ENCODE peak calls at places on chromosomes 6 and 20, in ten cellular contexts. One of them, this sample, is unnamed.

GRCh38 chr20:44211177-44212039 is 837 bp upstream of the OSER1 start:
- DNase-seq in erythroblast: peak
- DNase-seq in right lobe of liver: no peak
- DNase-seq in heart left ventricle: no peak
- DNase-seq in prostate gland: peak
- DNase-seq in IMR-90: peak
- DNase-seq in GM12878: no peak
- DNase-seq in upper lobe of left lung: peak
- DNase-seq in adrenal gland: peak
- DNase-seq in H54: no peak
- DNase-seq in this sample: no peak

GRCh38 chr20:25459916-25460590 is 52.6 kb downstream of the GINS1 start:
- DNase-seq in erythroblast: no peak
- DNase-seq in right lobe of liver: no peak
- DNase-seq in heart left ventricle: no peak
- DNase-seq in prostate gland: no peak
- DNase-seq in IMR-90: no peak
- DNase-seq in GM12878: no peak
- DNase-seq in upper lobe of left lung: no peak
- DNase-seq in adrenal gland: no peak
- DNase-seq in H54: no peak
- DNase-seq in this sample: no peak

GRCh38 chr6:103273048-103273447 is 1586.7 kb downstream of the HACE1 start:
- DNase-seq in erythroblast: no peak
- DNase-seq in right lobe of liver: no peak
- DNase-seq in heart left ventricle: no peak
- DNase-seq in prostate gland: no peak
- DNase-seq in IMR-90: no peak
- DNase-seq in GM12878: no peak
- DNase-seq in upper lobe of left lung: no peak
- DNase-seq in adrenal gland: no peak
- DNase-seq in H54: no peak
- DNase-seq in this sample: no peak

GRCh38 chr20:36852187-36852586 is 23.8 kb upstream of the TLDC2 start:
- DNase-seq in erythroblast: no peak
- DNase-seq in right lobe of liver: no peak
- DNase-seq in heart left ventricle: peak
- DNase-seq in prostate gland: no peak
- DNase-seq in IMR-90: no peak
- DNase-seq in GM12878: no peak
- DNase-seq in upper lobe of left lung: no peak
- DNase-seq in adrenal gland: peak
- DNase-seq in H54: no peak
- DNase-seq in this sample: no peak

GRCh38 chr6:68233623-68234022 is 401.5 kb upstream of the ADGRB3 start:
- DNase-seq in erythroblast: no peak
- DNase-seq in right lobe of liver: no peak
- DNase-seq in heart left ventricle: no peak
- DNase-seq in prostate gland: no peak
- DNase-seq in IMR-90: peak
- DNase-seq in GM12878: no peak
- DNase-seq in upper lobe of left lung: no peak
- DNase-seq in adrenal gland: no peak
- DNase-seq in H54: peak
- DNase-seq in this sample: no peak

GRCh38 chr6:20178327-20178726 is 33.9 kb downstream of the MBOAT1 start:
- DNase-seq in erythroblast: no peak
- DNase-seq in right lobe of liver: no peak
- DNase-seq in heart left ventricle: no peak
- DNase-seq in prostate gland: no peak
- DNase-seq in IMR-90: no peak
- DNase-seq in GM12878: no peak
- DNase-seq in upper lobe of left lung: no peak
- DNase-seq in adrenal gland: no peak
- DNase-seq in H54: no peak
- DNase-seq in this sample: no peak

GRCh38 chr6:89927788-89928565 is 33.7 kb downstream of the GJA10 start:
- DNase-seq in erythroblast: no peak
- DNase-seq in right lobe of liver: no peak
- DNase-seq in heart left ventricle: no peak
- DNase-seq in prostate gland: no peak
- DNase-seq in IMR-90: peak
- DNase-seq in GM12878: no peak
- DNase-seq in upper lobe of left lung: peak
- DNase-seq in adrenal gland: no peak
- DNase-seq in H54: no peak
- DNase-seq in this sample: no peak

GRCh38 chr20:1830240-1830639 is 65.0 kb upstream of the SIRPA start:
- DNase-seq in erythroblast: no peak
- DNase-seq in right lobe of liver: no peak
- DNase-seq in heart left ventricle: peak
- DNase-seq in prostate gland: no peak
- DNase-seq in IMR-90: peak
- DNase-seq in GM12878: no peak
- DNase-seq in upper lobe of left lung: no peak
- DNase-seq in adrenal gland: peak
- DNase-seq in H54: peak
- DNase-seq in this sample: no peak

GRCh38 chr6:25958700-25959162 is 3.9 kb upstream of the TRIM38 start:
- DNase-seq in erythroblast: peak
- DNase-seq in right lobe of liver: no peak
- DNase-seq in heart left ventricle: no peak
- DNase-seq in prostate gland: no peak
- DNase-seq in IMR-90: peak
- DNase-seq in GM12878: no peak
- DNase-seq in upper lobe of left lung: no peak
- DNase-seq in adrenal gland: no peak
- DNase-seq in H54: no peak
- DNase-seq in this sample: no peak

GRCh38 chr20:63518351-63518861 is 2.2 kb upstream of the PPDPF start:
- DNase-seq in erythroblast: no peak
- DNase-seq in right lobe of liver: peak
- DNase-seq in heart left ventricle: no peak
- DNase-seq in prostate gland: no peak
- DNase-seq in IMR-90: no peak
- DNase-seq in GM12878: no peak
- DNase-seq in upper lobe of left lung: no peak
- DNase-seq in adrenal gland: no peak
- DNase-seq in H54: no peak
- DNase-seq in this sample: no peak

GRCh38 chr6:141301779-141302178 is 830.9 kb upstream of the GJE1 start:
- DNase-seq in erythroblast: no peak
- DNase-seq in right lobe of liver: no peak
- DNase-seq in heart left ventricle: no peak
- DNase-seq in prostate gland: no peak
- DNase-seq in IMR-90: no peak
- DNase-seq in GM12878: no peak
- DNase-seq in upper lobe of left lung: no peak
- DNase-seq in adrenal gland: no peak
- DNase-seq in H54: no peak
- DNase-seq in this sample: no peak

GRCh38 chr20:31934968-31935764 is 16.7 kb downstream of the PDRG1 start:
- DNase-seq in erythroblast: no peak
- DNase-seq in right lobe of liver: no peak
- DNase-seq in heart left ventricle: no peak
- DNase-seq in prostate gland: no peak
- DNase-seq in IMR-90: no peak
- DNase-seq in GM12878: no peak
- DNase-seq in upper lobe of left lung: no peak
- DNase-seq in adrenal gland: no peak
- DNase-seq in H54: no peak
- DNase-seq in this sample: no peak

GRCh38 chr6:113969888-113970807 is 800 bp downstream of the HDAC2 start:
- DNase-seq in erythroblast: peak
- DNase-seq in right lobe of liver: peak
- DNase-seq in heart left ventricle: peak
- DNase-seq in prostate gland: peak
- DNase-seq in IMR-90: peak
- DNase-seq in GM12878: no peak
- DNase-seq in upper lobe of left lung: peak
- DNase-seq in adrenal gland: peak
- DNase-seq in H54: peak
- DNase-seq in this sample: peak

GRCh38 chr6:111482959-111483735 is at the start of gene REV3L:
- DNase-seq in erythroblast: peak
- DNase-seq in right lobe of liver: peak
- DNase-seq in heart left ventricle: peak
- DNase-seq in prostate gland: peak
- DNase-seq in IMR-90: peak
- DNase-seq in GM12878: peak
- DNase-seq in upper lobe of left lung: peak
- DNase-seq in adrenal gland: peak
- DNase-seq in H54: peak
- DNase-seq in this sample: peak
- TF ChIP-seq POLR2A in erythroblast: no peak
- TF ChIP-seq POLR2A in right lobe of liver: peak
- TF ChIP-seq POLR2A in heart left ventricle: no peak
- TF ChIP-seq POLR2A in prostate gland: peak
- TF ChIP-seq POLR2A in IMR-90: peak
- TF ChIP-seq POLR2A in GM12878: peak
- TF ChIP-seq POLR2A in upper lobe of left lung: peak
- TF ChIP-seq POLR2A in adrenal gland: peak
- TF ChIP-seq POLR2A in H54: peak
- TF ChIP-seq POLR2A in this sample: peak

GRCh38 chr6:78863576-78863975 is 3.8 kb upstream of the IRAK1BP1 start:
- DNase-seq in erythroblast: no peak
- DNase-seq in right lobe of liver: no peak
- DNase-seq in heart left ventricle: no peak
- DNase-seq in prostate gland: no peak
- DNase-seq in IMR-90: no peak
- DNase-seq in GM12878: no peak
- DNase-seq in upper lobe of left lung: no peak
- DNase-seq in adrenal gland: no peak
- DNase-seq in H54: no peak
- DNase-seq in this sample: no peak

GRCh38 chr6:78868124-78868523 is 773 bp downstream of the IRAK1BP1 start:
- DNase-seq in erythroblast: no peak
- DNase-seq in right lobe of liver: no peak
- DNase-seq in heart left ventricle: no peak
- DNase-seq in prostate gland: no peak
- DNase-seq in IMR-90: no peak
- DNase-seq in GM12878: no peak
- DNase-seq in upper lobe of left lung: no peak
- DNase-seq in adrenal gland: no peak
- DNase-seq in H54: no peak
- DNase-seq in this sample: no peak

GRCh38 chr6:78864957-78865356 is 2.4 kb upstream of the IRAK1BP1 start:
- DNase-seq in erythroblast: no peak
- DNase-seq in right lobe of liver: no peak
- DNase-seq in heart left ventricle: no peak
- DNase-seq in prostate gland: no peak
- DNase-seq in IMR-90: no peak
- DNase-seq in GM12878: no peak
- DNase-seq in upper lobe of left lung: no peak
- DNase-seq in adrenal gland: no peak
- DNase-seq in H54: no peak
- DNase-seq in this sample: no peak

GRCh38 chr6:78867020-78867369 is 356 bp upstream of the IRAK1BP1 start:
- DNase-seq in erythroblast: no peak
- DNase-seq in right lobe of liver: no peak
- DNase-seq in heart left ventricle: no peak
- DNase-seq in prostate gland: no peak
- DNase-seq in IMR-90: no peak
- DNase-seq in GM12878: no peak
- DNase-seq in upper lobe of left lung: peak
- DNase-seq in adrenal gland: no peak
- DNase-seq in H54: peak
- DNase-seq in this sample: peak

DNA sequence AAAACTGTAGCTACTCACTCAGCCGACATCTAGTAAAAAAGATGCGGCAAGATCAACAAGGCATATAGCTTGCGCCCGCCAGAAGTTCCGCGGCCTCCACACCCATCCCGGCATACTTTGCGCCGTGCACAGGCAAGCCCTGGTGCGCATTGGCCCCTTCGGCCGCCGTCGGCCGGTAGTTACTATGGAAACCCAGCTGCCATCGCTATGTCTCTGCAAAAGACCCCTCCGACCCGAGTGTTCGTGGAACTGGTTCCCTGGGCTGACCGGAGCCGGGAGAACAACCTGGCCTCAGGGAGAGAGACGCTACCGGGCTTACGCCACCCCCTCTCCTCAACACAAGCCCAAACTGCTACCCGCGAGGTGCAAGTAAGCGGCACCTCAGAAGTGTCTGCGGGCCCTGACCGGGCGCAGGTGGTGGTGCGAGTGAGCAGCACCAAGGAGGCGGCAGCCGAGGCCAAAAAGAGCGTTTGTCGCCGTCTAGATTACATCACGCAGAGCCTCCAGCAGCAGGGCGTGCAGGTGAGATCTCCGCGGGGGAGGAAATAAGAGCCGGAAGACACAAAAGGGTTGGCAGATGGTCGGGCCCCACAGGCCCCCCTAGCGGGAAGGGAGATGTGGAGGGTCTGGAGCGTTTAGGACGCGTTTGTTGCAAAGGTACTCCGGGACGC is at the start of gene IRAK1BP1:
- DNase-seq in erythroblast: peak
- DNase-seq in right lobe of liver: peak
- DNase-seq in heart left ventricle: peak
- DNase-seq in prostate gland: peak
- DNase-seq in IMR-90: peak
- DNase-seq in GM12878: peak
- DNase-seq in upper lobe of left lung: peak
- DNase-seq in adrenal gland: peak
- DNase-seq in H54: peak
- DNase-seq in this sample: peak
- TF ChIP-seq POLR2A in erythroblast: peak
- TF ChIP-seq POLR2A in right lobe of liver: no peak
- TF ChIP-seq POLR2A in heart left ventricle: no peak
- TF ChIP-seq POLR2A in prostate gland: no peak
- TF ChIP-seq POLR2A in IMR-90: no peak
- TF ChIP-seq POLR2A in GM12878: peak
- TF ChIP-seq POLR2A in upper lobe of left lung: no peak
- TF ChIP-seq POLR2A in adrenal gland: no peak
- TF ChIP-seq POLR2A in H54: peak
- TF ChIP-seq POLR2A in this sample: peak

GRCh38 chr6:106098383-106099234 is 12.5 kb downstream of the PRDM1 start:
- DNase-seq in erythroblast: peak
- DNase-seq in right lobe of liver: no peak
- DNase-seq in heart left ventricle: peak
- DNase-seq in prostate gland: no peak
- DNase-seq in IMR-90: peak
- DNase-seq in GM12878: peak
- DNase-seq in upper lobe of left lung: peak
- DNase-seq in adrenal gland: no peak
- DNase-seq in H54: no peak
- DNase-seq in this sample: no peak
- TF ChIP-seq POLR2A in erythroblast: peak
- TF ChIP-seq POLR2A in right lobe of liver: peak
- TF ChIP-seq POLR2A in heart left ventricle: no peak
- TF ChIP-seq POLR2A in prostate gland: no peak
- TF ChIP-seq POLR2A in IMR-90: peak
- TF ChIP-seq POLR2A in GM12878: peak
- TF ChIP-seq POLR2A in upper lobe of left lung: peak
- TF ChIP-seq POLR2A in adrenal gland: no peak
- TF ChIP-seq POLR2A in H54: no peak
- TF ChIP-seq POLR2A in this sample: no peak

DNA sequence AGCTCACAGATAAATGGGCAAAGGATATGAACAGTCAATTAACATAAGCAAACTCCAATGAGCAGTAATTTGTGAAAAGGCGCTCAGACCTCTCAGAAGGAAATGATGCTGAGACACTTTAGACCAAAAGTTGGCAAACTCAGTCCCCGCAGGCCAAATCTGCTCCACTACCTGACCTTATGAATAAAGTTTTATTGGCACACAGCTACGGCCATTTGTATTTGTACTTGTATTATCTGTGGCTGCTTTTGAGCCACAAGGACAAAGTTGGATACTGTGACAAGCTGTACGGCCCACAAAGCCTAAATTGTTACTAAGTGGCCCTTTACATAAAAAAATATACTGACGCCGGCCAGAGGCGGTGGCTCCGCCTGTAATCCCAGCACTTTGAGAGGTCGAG is 167.0 kb downstream of the PREX1 start:
- DNase-seq in erythroblast: no peak
- DNase-seq in right lobe of liver: no peak
- DNase-seq in heart left ventricle: no peak
- DNase-seq in prostate gland: no peak
- DNase-seq in IMR-90: no peak
- DNase-seq in GM12878: no peak
- DNase-seq in upper lobe of left lung: no peak
- DNase-seq in adrenal gland: no peak
- DNase-seq in H54: no peak
- DNase-seq in this sample: no peak
- TF ChIP-seq POLR2A in erythroblast: no peak
- TF ChIP-seq POLR2A in right lobe of liver: no peak
- TF ChIP-seq POLR2A in heart left ventricle: no peak
- TF ChIP-seq POLR2A in prostate gland: no peak
- TF ChIP-seq POLR2A in IMR-90: no peak
- TF ChIP-seq POLR2A in GM12878: no peak
- TF ChIP-seq POLR2A in upper lobe of left lung: no peak
- TF ChIP-seq POLR2A in adrenal gland: no peak
- TF ChIP-seq POLR2A in H54: no peak
- TF ChIP-seq POLR2A in this sample: no peak